ENCODE peak calls at places on chromosomes 7 and 10, in six cellular contexts. One of them, this sample, is unnamed.

GRCh38 chr7:146366938-146367337 is 250.3 kb downstream of the CNTNAP2 start:
- DNase-seq in thoracic aorta: no peak
- DNase-seq in activated CD8-positive, alpha-beta memory T cell treated with anti-CD3 and anti-CD28 coated beads for 48 hours: no peak
- DNase-seq in non-pigmented ciliary epithelial cell: no peak
- DNase-seq in HEK293T: no peak
- DNase-seq in putamen: no peak
- DNase-seq in this sample: no peak

GRCh38 chr7:140005754-140006503 is 56.8 kb downstream of the PARP12 start:
- DNase-seq in thoracic aorta: no peak
- DNase-seq in activated CD8-positive, alpha-beta memory T cell treated with anti-CD3 and anti-CD28 coated beads for 48 hours: no peak
- DNase-seq in non-pigmented ciliary epithelial cell: no peak
- DNase-seq in HEK293T: peak
- DNase-seq in putamen: no peak
- DNase-seq in this sample: no peak

GRCh38 chr7:70353948-70354335 is 755.7 kb downstream of the AUTS2 start:
- DNase-seq in thoracic aorta: no peak
- DNase-seq in activated CD8-positive, alpha-beta memory T cell treated with anti-CD3 and anti-CD28 coated beads for 48 hours: no peak
- DNase-seq in non-pigmented ciliary epithelial cell: no peak
- DNase-seq in HEK293T: no peak
- DNase-seq in putamen: no peak
- DNase-seq in this sample: no peak

GRCh38 chr10:70541738-70542564 is 60.6 kb downstream of the PRF1 start:
- DNase-seq in thoracic aorta: no peak
- DNase-seq in activated CD8-positive, alpha-beta memory T cell treated with anti-CD3 and anti-CD28 coated beads for 48 hours: no peak
- DNase-seq in non-pigmented ciliary epithelial cell: no peak
- DNase-seq in HEK293T: no peak
- DNase-seq in putamen: no peak
- DNase-seq in this sample: no peak

GRCh38 chr7:131087756-131088658 is 239.7 kb upstream of the MKLN1 start:
- DNase-seq in thoracic aorta: no peak
- DNase-seq in activated CD8-positive, alpha-beta memory T cell treated with anti-CD3 and anti-CD28 coated beads for 48 hours: no peak
- DNase-seq in non-pigmented ciliary epithelial cell: no peak
- DNase-seq in HEK293T: no peak
- DNase-seq in putamen: no peak
- DNase-seq in this sample: no peak

GRCh38 chr7:90453931-90454330 is 15.5 kb upstream of the PTTG1IP2 start:
- DNase-seq in thoracic aorta: no peak
- DNase-seq in activated CD8-positive, alpha-beta memory T cell treated with anti-CD3 and anti-CD28 coated beads for 48 hours: no peak
- DNase-seq in non-pigmented ciliary epithelial cell: no peak
- DNase-seq in HEK293T: no peak
- DNase-seq in putamen: no peak
- DNase-seq in this sample: no peak

GRCh38 chr7:106067678-106068077 is 44.4 kb downstream of the SYPL1 start:
- DNase-seq in thoracic aorta: no peak
- DNase-seq in activated CD8-positive, alpha-beta memory T cell treated with anti-CD3 and anti-CD28 coated beads for 48 hours: no peak
- DNase-seq in non-pigmented ciliary epithelial cell: no peak
- DNase-seq in HEK293T: no peak
- DNase-seq in putamen: no peak
- DNase-seq in this sample: no peak

GRCh38 chr7:18574235-18574540 is 78.6 kb downstream of the HDAC9 start:
- DNase-seq in thoracic aorta: no peak
- DNase-seq in activated CD8-positive, alpha-beta memory T cell treated with anti-CD3 and anti-CD28 coated beads for 48 hours: no peak
- DNase-seq in non-pigmented ciliary epithelial cell: no peak
- DNase-seq in HEK293T: no peak
- DNase-seq in putamen: no peak
- DNase-seq in this sample: no peak

GRCh38 chr7:112550468-112551060 is 69.8 kb downstream of the LSMEM1 start:
- DNase-seq in thoracic aorta: no peak
- DNase-seq in activated CD8-positive, alpha-beta memory T cell treated with anti-CD3 and anti-CD28 coated beads for 48 hours: no peak
- DNase-seq in non-pigmented ciliary epithelial cell: peak
- DNase-seq in HEK293T: peak
- DNase-seq in putamen: peak
- DNase-seq in this sample: no peak

GRCh38 chr7:150742286-150742968 is 5.2 kb downstream of the GIMAP5 start:
- DNase-seq in thoracic aorta: no peak
- DNase-seq in activated CD8-positive, alpha-beta memory T cell treated with anti-CD3 and anti-CD28 coated beads for 48 hours: no peak
- DNase-seq in non-pigmented ciliary epithelial cell: no peak
- DNase-seq in HEK293T: no peak
- DNase-seq in putamen: no peak
- DNase-seq in this sample: no peak

GRCh38 chr10:80464557-80465466 is 10.7 kb downstream of the TSPAN14 start:
- DNase-seq in thoracic aorta: no peak
- DNase-seq in activated CD8-positive, alpha-beta memory T cell treated with anti-CD3 and anti-CD28 coated beads for 48 hours: no peak
- DNase-seq in non-pigmented ciliary epithelial cell: no peak
- DNase-seq in HEK293T: no peak
- DNase-seq in putamen: peak
- DNase-seq in this sample: no peak

GRCh38 chr7:117762055-117762454 is 111.2 kb downstream of the CTTNBP2 start:
- DNase-seq in thoracic aorta: no peak
- DNase-seq in activated CD8-positive, alpha-beta memory T cell treated with anti-CD3 and anti-CD28 coated beads for 48 hours: no peak
- DNase-seq in non-pigmented ciliary epithelial cell: no peak
- DNase-seq in HEK293T: no peak
- DNase-seq in putamen: no peak
- DNase-seq in this sample: no peak

GRCh38 chr7:140517546-140518369 is 38.5 kb upstream of the MKRN1 start:
- DNase-seq in thoracic aorta: peak
- DNase-seq in activated CD8-positive, alpha-beta memory T cell treated with anti-CD3 and anti-CD28 coated beads for 48 hours: peak
- DNase-seq in non-pigmented ciliary epithelial cell: peak
- DNase-seq in HEK293T: peak
- DNase-seq in putamen: peak
- DNase-seq in this sample: peak

GRCh38 chr10:78859769-78860168 is 209.0 kb upstream of the ZMIZ1 start:
- DNase-seq in thoracic aorta: no peak
- DNase-seq in activated CD8-positive, alpha-beta memory T cell treated with anti-CD3 and anti-CD28 coated beads for 48 hours: no peak
- DNase-seq in non-pigmented ciliary epithelial cell: no peak
- DNase-seq in HEK293T: no peak
- DNase-seq in putamen: no peak
- DNase-seq in this sample: no peak

GRCh38 chr7:120554960-120555571 is 282.1 kb downstream of the KCND2 start:
- DNase-seq in thoracic aorta: no peak
- DNase-seq in activated CD8-positive, alpha-beta memory T cell treated with anti-CD3 and anti-CD28 coated beads for 48 hours: no peak
- DNase-seq in non-pigmented ciliary epithelial cell: peak
- DNase-seq in HEK293T: peak
- DNase-seq in putamen: no peak
- DNase-seq in this sample: no peak

GRCh38 chr10:122307669-122308486 is 36.8 kb downstream of the BTBD16 start:
- DNase-seq in thoracic aorta: peak
- DNase-seq in activated CD8-positive, alpha-beta memory T cell treated with anti-CD3 and anti-CD28 coated beads for 48 hours: no peak
- DNase-seq in non-pigmented ciliary epithelial cell: peak
- DNase-seq in HEK293T: peak
- DNase-seq in putamen: no peak
- DNase-seq in this sample: no peak

GRCh38 chr10:29669149-29669548 is 34.4 kb upstream of the SVIL start:
- DNase-seq in thoracic aorta: no peak
- DNase-seq in activated CD8-positive, alpha-beta memory T cell treated with anti-CD3 and anti-CD28 coated beads for 48 hours: no peak
- DNase-seq in non-pigmented ciliary epithelial cell: no peak
- DNase-seq in HEK293T: no peak
- DNase-seq in putamen: no peak
- DNase-seq in this sample: no peak

GRCh38 chr7:105365541-105366534 is 22.9 kb downstream of the SRPK2 start:
- DNase-seq in thoracic aorta: no peak
- DNase-seq in activated CD8-positive, alpha-beta memory T cell treated with anti-CD3 and anti-CD28 coated beads for 48 hours: no peak
- DNase-seq in non-pigmented ciliary epithelial cell: no peak
- DNase-seq in HEK293T: no peak
- DNase-seq in putamen: no peak
- DNase-seq in this sample: no peak

GRCh38 chr7:35565927-35566326 is 129.0 kb downstream of the HERPUD2 start:
- DNase-seq in thoracic aorta: no peak
- DNase-seq in activated CD8-positive, alpha-beta memory T cell treated with anti-CD3 and anti-CD28 coated beads for 48 hours: no peak
- DNase-seq in non-pigmented ciliary epithelial cell: no peak
- DNase-seq in HEK293T: no peak
- DNase-seq in putamen: no peak
- DNase-seq in this sample: no peak

GRCh38 chr7:68688416-68689086 is 909.7 kb upstream of the AUTS2 start:
- DNase-seq in thoracic aorta: no peak
- DNase-seq in activated CD8-positive, alpha-beta memory T cell treated with anti-CD3 and anti-CD28 coated beads for 48 hours: no peak
- DNase-seq in non-pigmented ciliary epithelial cell: no peak
- DNase-seq in HEK293T: no peak
- DNase-seq in putamen: no peak
- DNase-seq in this sample: no peak

GRCh38 chr10:32237644-32238345 is 109.2 kb downstream of the EPC1 start:
- DNase-seq in thoracic aorta: no peak
- DNase-seq in activated CD8-positive, alpha-beta memory T cell treated with anti-CD3 and anti-CD28 coated beads for 48 hours: no peak
- DNase-seq in non-pigmented ciliary epithelial cell: peak
- DNase-seq in HEK293T: no peak
- DNase-seq in putamen: no peak
- DNase-seq in this sample: no peak

GRCh38 chr10:33661580-33662269 is 327.3 kb upstream of the NRP1 start:
- DNase-seq in thoracic aorta: peak
- DNase-seq in activated CD8-positive, alpha-beta memory T cell treated with anti-CD3 and anti-CD28 coated beads for 48 hours: no peak
- DNase-seq in non-pigmented ciliary epithelial cell: no peak
- DNase-seq in HEK293T: no peak
- DNase-seq in putamen: peak
- DNase-seq in this sample: no peak

GRCh38 chr10:71049994-71050393 is 161.6 kb upstream of the PCBD1 start:
- DNase-seq in thoracic aorta: no peak
- DNase-seq in activated CD8-positive, alpha-beta memory T cell treated with anti-CD3 and anti-CD28 coated beads for 48 hours: no peak
- DNase-seq in non-pigmented ciliary epithelial cell: no peak
- DNase-seq in HEK293T: no peak
- DNase-seq in putamen: no peak
- DNase-seq in this sample: no peak

GRCh38 chr7:149670288-149670687 is 103.1 kb downstream of the ZNF467 start:
- DNase-seq in thoracic aorta: no peak
- DNase-seq in activated CD8-positive, alpha-beta memory T cell treated with anti-CD3 and anti-CD28 coated beads for 48 hours: no peak
- DNase-seq in non-pigmented ciliary epithelial cell: no peak
- DNase-seq in HEK293T: no peak
- DNase-seq in putamen: peak
- DNase-seq in this sample: no peak

This sample was measured in stimulated activated effector memory CD8-positive, alpha-beta T cell treated with anti-CD3 and anti-CD28 coated beads, Interleukin-12 subunit alpha, Interleukin-12 subunit beta, amount 100 ng/mL, for 72 hours.